ENCODE peak calls at places on chromosomes 3 and 15, in nine cellular contexts. One of them, this sample, is unnamed.

GRCh38 chr3:114496874-114497273 is 203.0 kb downstream of the TIGIT start:
- DNase-seq in suprapubic skin: no peak
- DNase-seq in ovary: no peak
- DNase-seq in tibial nerve: no peak
- DNase-seq in esophagus muscularis mucosa: no peak
- DNase-seq in stomach: no peak
- DNase-seq in A549: no peak
- DNase-seq in K562: no peak
- DNase-seq in SK-N-SH: no peak
- DNase-seq in this sample: no peak

GRCh38 chr3:52670621-52671521 is 14.8 kb downstream of the PBRM1 start:
- DNase-seq in suprapubic skin: no peak
- DNase-seq in ovary: no peak
- DNase-seq in tibial nerve: no peak
- DNase-seq in esophagus muscularis mucosa: no peak
- DNase-seq in stomach: no peak
- DNase-seq in A549: peak
- DNase-seq in K562: peak
- DNase-seq in SK-N-SH: no peak
- DNase-seq in this sample: no peak

GRCh38 chr15:62390793-62391543 is 225.9 kb upstream of the C2CD4B start:
- DNase-seq in suprapubic skin: peak
- DNase-seq in ovary: peak
- DNase-seq in tibial nerve: peak
- DNase-seq in esophagus muscularis mucosa: no peak
- DNase-seq in stomach: peak
- DNase-seq in A549: peak
- DNase-seq in K562: peak
- DNase-seq in SK-N-SH: peak
- DNase-seq in this sample: peak

GRCh38 chr3:37324752-37325407 is 150.5 kb upstream of the LRRFIP2 start:
- DNase-seq in suprapubic skin: no peak
- DNase-seq in ovary: no peak
- DNase-seq in tibial nerve: no peak
- DNase-seq in esophagus muscularis mucosa: no peak
- DNase-seq in stomach: no peak
- DNase-seq in A549: no peak
- DNase-seq in K562: no peak
- DNase-seq in SK-N-SH: no peak
- DNase-seq in this sample: no peak

GRCh38 chr3:45642731-45643152 is 46.5 kb upstream of the SACM1L start:
- DNase-seq in suprapubic skin: no peak
- DNase-seq in ovary: no peak
- DNase-seq in tibial nerve: no peak
- DNase-seq in esophagus muscularis mucosa: no peak
- DNase-seq in stomach: no peak
- DNase-seq in A549: no peak
- DNase-seq in K562: no peak
- DNase-seq in SK-N-SH: peak
- DNase-seq in this sample: no peak

GRCh38 chr3:112001516-112001915 is 2.8 kb downstream of the TAGLN3 start:
- DNase-seq in suprapubic skin: no peak
- DNase-seq in ovary: no peak
- DNase-seq in tibial nerve: no peak
- DNase-seq in esophagus muscularis mucosa: peak
- DNase-seq in stomach: no peak
- DNase-seq in A549: no peak
- DNase-seq in K562: no peak
- DNase-seq in SK-N-SH: peak
- DNase-seq in this sample: no peak

GRCh38 chr3:139493826-139494385 is 17.6 kb upstream of the RBP2 start:
- DNase-seq in suprapubic skin: no peak
- DNase-seq in ovary: no peak
- DNase-seq in tibial nerve: no peak
- DNase-seq in esophagus muscularis mucosa: no peak
- DNase-seq in stomach: no peak
- DNase-seq in A549: no peak
- DNase-seq in K562: no peak
- DNase-seq in SK-N-SH: no peak
- DNase-seq in this sample: no peak

GRCh38 chr15:31223478-31224350 is 102.9 kb upstream of the KLF13 start:
- DNase-seq in suprapubic skin: no peak
- DNase-seq in ovary: no peak
- DNase-seq in tibial nerve: no peak
- DNase-seq in esophagus muscularis mucosa: no peak
- DNase-seq in stomach: peak
- DNase-seq in A549: no peak
- DNase-seq in K562: no peak
- DNase-seq in SK-N-SH: no peak
- DNase-seq in this sample: no peak

GRCh38 chr3:104909188-104909587 is 457.5 kb upstream of the ALCAM start:
- DNase-seq in suprapubic skin: no peak
- DNase-seq in ovary: no peak
- DNase-seq in tibial nerve: no peak
- DNase-seq in esophagus muscularis mucosa: no peak
- DNase-seq in stomach: no peak
- DNase-seq in A549: no peak
- DNase-seq in K562: no peak
- DNase-seq in SK-N-SH: peak
- DNase-seq in this sample: no peak

GRCh38 chr3:51929420-51930003 is 12.2 kb downstream of the RRP9 start:
- DNase-seq in suprapubic skin: peak
- DNase-seq in ovary: no peak
- DNase-seq in tibial nerve: no peak
- DNase-seq in esophagus muscularis mucosa: no peak
- DNase-seq in stomach: peak
- DNase-seq in A549: no peak
- DNase-seq in K562: peak
- DNase-seq in SK-N-SH: no peak
- DNase-seq in this sample: no peak

GRCh38 chr15:90358124-90359033 is 6.3 kb downstream of the ZNF774 start:
- DNase-seq in suprapubic skin: no peak
- DNase-seq in ovary: no peak
- DNase-seq in tibial nerve: no peak
- DNase-seq in esophagus muscularis mucosa: no peak
- DNase-seq in stomach: no peak
- DNase-seq in A549: no peak
- DNase-seq in K562: no peak
- DNase-seq in SK-N-SH: no peak
- DNase-seq in this sample: peak

GRCh38 chr3:49772703-49773102 is 13.6 kb downstream of the IP6K1 start:
- DNase-seq in suprapubic skin: peak
- DNase-seq in ovary: no peak
- DNase-seq in tibial nerve: no peak
- DNase-seq in esophagus muscularis mucosa: no peak
- DNase-seq in stomach: no peak
- DNase-seq in A549: no peak
- DNase-seq in K562: no peak
- DNase-seq in SK-N-SH: no peak
- DNase-seq in this sample: no peak

GRCh38 chr3:109152326-109152725 is 15.8 kb downstream of the C3orf85 start:
- DNase-seq in suprapubic skin: no peak
- DNase-seq in ovary: no peak
- DNase-seq in tibial nerve: no peak
- DNase-seq in esophagus muscularis mucosa: no peak
- DNase-seq in stomach: no peak
- DNase-seq in A549: no peak
- DNase-seq in K562: no peak
- DNase-seq in SK-N-SH: no peak
- DNase-seq in this sample: peak

GRCh38 chr15:43516185-43516584 is 1.2 kb upstream of the MAP1A start:
- DNase-seq in suprapubic skin: no peak
- DNase-seq in ovary: peak
- DNase-seq in tibial nerve: peak
- DNase-seq in esophagus muscularis mucosa: no peak
- DNase-seq in stomach: no peak
- DNase-seq in A549: no peak
- DNase-seq in K562: no peak
- DNase-seq in SK-N-SH: no peak
- DNase-seq in this sample: no peak

GRCh38 chr15:90058308-90058707 is 44.0 kb downstream of the IDH2 start:
- DNase-seq in suprapubic skin: no peak
- DNase-seq in ovary: no peak
- DNase-seq in tibial nerve: no peak
- DNase-seq in esophagus muscularis mucosa: no peak
- DNase-seq in stomach: no peak
- DNase-seq in A549: no peak
- DNase-seq in K562: no peak
- DNase-seq in SK-N-SH: no peak
- DNase-seq in this sample: no peak

GRCh38 chr3:16012086-16012485 is 162.4 kb upstream of the GALNT15 start:
- DNase-seq in suprapubic skin: no peak
- DNase-seq in ovary: no peak
- DNase-seq in tibial nerve: no peak
- DNase-seq in esophagus muscularis mucosa: no peak
- DNase-seq in stomach: no peak
- DNase-seq in A549: no peak
- DNase-seq in K562: no peak
- DNase-seq in SK-N-SH: no peak
- DNase-seq in this sample: no peak

DNA sequence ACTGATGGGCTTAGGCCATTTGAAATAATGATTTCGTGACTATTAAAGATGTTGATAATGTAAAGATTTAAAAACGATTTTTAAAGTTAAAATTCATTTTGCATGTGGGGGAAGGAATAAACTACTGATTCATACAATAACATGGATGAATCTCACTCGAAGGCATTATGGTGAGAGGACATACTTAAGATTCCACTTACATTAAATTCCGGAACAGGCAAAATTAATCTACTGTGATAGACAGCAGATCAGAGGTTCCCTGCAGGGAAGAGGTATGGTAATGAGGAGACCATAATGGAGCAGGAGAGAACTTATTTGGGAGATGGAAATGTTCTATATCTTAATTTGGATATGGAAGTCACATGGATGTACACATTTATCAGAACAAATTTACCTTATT is 28.4 kb upstream of the RAB6B start:
- DNase-seq in suprapubic skin: no peak
- DNase-seq in ovary: no peak
- DNase-seq in tibial nerve: no peak
- DNase-seq in esophagus muscularis mucosa: no peak
- DNase-seq in stomach: no peak
- DNase-seq in A549: no peak
- DNase-seq in K562: no peak
- DNase-seq in SK-N-SH: no peak
- DNase-seq in this sample: no peak
- TF ChIP-seq EP300 in suprapubic skin: no peak
- TF ChIP-seq EP300 in ovary: no peak
- TF ChIP-seq EP300 in tibial nerve: no peak
- TF ChIP-seq EP300 in esophagus muscularis mucosa: no peak
- TF ChIP-seq EP300 in stomach: no peak
- TF ChIP-seq EP300 in A549: no peak
- TF ChIP-seq EP300 in K562: no peak
- TF ChIP-seq EP300 in SK-N-SH: no peak
- TF ChIP-seq EP300 in this sample: no peak

DNA sequence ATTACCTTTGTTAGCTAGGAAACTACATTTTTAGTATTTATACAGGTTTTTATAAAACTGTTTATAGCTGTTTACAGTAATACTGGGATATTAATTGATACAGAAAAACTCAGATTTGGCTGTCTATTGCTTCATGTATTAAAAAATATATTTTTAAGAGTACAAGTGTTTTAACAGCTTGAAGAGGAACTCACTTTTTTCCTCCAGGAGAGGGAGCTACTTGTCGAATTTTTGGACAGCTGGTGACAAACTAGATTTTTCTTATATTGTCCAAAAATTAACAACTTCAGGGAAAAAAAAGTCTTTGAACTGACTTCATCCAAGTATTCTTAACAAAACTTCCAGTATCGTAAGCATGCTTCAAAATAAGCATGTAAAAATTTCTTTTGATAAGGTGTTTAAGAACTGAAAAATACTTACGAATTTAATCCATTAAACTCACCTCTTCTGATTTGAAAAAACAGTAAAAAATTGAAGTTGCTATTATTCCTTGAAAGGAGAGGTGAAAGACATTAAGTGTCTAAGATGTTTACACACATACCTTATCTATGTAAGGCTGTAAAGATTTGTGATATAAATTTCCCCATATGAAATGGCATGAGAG is 4.0 kb downstream of the DIPK2A start:
- DNase-seq in suprapubic skin: no peak
- DNase-seq in ovary: no peak
- DNase-seq in tibial nerve: peak
- DNase-seq in esophagus muscularis mucosa: no peak
- DNase-seq in stomach: no peak
- DNase-seq in A549: peak
- DNase-seq in K562: peak
- DNase-seq in SK-N-SH: no peak
- DNase-seq in this sample: no peak
- TF ChIP-seq CTCF in suprapubic skin: peak
- TF ChIP-seq CTCF in ovary: peak
- TF ChIP-seq CTCF in tibial nerve: peak
- TF ChIP-seq CTCF in esophagus muscularis mucosa: peak
- TF ChIP-seq CTCF in stomach: no peak
- TF ChIP-seq CTCF in A549: peak
- TF ChIP-seq CTCF in K562: peak
- TF ChIP-seq CTCF in SK-N-SH: peak
- TF ChIP-seq CTCF in this sample: peak

GRCh38 chr3:189094539-189094938 is 77.2 kb upstream of the TPRG1 start:
- DNase-seq in suprapubic skin: no peak
- DNase-seq in ovary: no peak
- DNase-seq in tibial nerve: no peak
- DNase-seq in esophagus muscularis mucosa: no peak
- DNase-seq in stomach: no peak
- DNase-seq in A549: no peak
- DNase-seq in K562: no peak
- DNase-seq in SK-N-SH: no peak
- DNase-seq in this sample: no peak
- TF ChIP-seq EP300 in suprapubic skin: no peak
- TF ChIP-seq EP300 in ovary: no peak
- TF ChIP-seq EP300 in tibial nerve: no peak
- TF ChIP-seq EP300 in esophagus muscularis mucosa: no peak
- TF ChIP-seq EP300 in stomach: no peak
- TF ChIP-seq EP300 in A549: no peak
- TF ChIP-seq EP300 in K562: no peak
- TF ChIP-seq EP300 in SK-N-SH: no peak
- TF ChIP-seq EP300 in this sample: no peak

DNA sequence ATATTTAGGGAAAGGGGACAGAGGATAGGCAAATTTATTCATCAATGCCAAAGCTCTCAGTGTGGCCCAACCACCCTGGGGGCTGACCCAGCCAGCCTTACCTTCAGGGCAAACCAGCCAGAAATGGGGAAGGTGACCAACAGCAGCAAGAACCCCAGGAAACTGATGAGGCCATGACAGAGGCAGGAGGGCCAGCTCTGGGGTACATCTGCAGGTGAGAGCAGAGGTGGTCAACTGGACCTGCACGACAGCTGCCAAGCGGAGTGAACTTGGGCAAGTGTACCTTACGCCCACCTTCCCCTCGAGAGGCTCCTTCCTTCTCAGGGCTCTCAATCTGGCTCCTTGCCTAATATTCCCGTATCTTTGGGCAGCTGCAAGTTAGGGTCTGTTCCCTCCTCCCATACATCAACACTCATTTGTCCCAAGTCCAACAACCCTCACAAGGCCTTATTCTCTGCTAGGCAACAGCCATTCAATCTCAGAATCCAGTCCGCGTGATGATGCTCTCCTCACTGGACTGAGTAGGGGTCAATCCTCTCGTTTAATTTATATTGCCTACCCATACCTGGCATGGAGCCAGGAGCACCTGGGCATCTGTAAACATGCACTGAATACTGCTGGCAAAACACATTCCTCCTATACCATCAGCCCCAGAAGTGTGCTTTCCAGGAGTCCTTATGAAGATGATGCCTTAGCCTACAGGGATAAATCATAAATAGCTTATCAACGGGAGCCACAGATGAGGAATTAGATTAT is 1.7 kb downstream of the STOML1 start:
- DNase-seq in suprapubic skin: peak
- DNase-seq in ovary: no peak
- DNase-seq in tibial nerve: no peak
- DNase-seq in esophagus muscularis mucosa: no peak
- DNase-seq in stomach: no peak
- DNase-seq in A549: no peak
- DNase-seq in K562: no peak
- DNase-seq in SK-N-SH: no peak
- DNase-seq in this sample: no peak
- TF ChIP-seq CTCF in suprapubic skin: no peak
- TF ChIP-seq CTCF in ovary: no peak
- TF ChIP-seq CTCF in tibial nerve: no peak
- TF ChIP-seq CTCF in esophagus muscularis mucosa: no peak
- TF ChIP-seq CTCF in stomach: no peak
- TF ChIP-seq CTCF in A549: no peak
- TF ChIP-seq CTCF in K562: no peak
- TF ChIP-seq CTCF in SK-N-SH: no peak
- TF ChIP-seq CTCF in this sample: no peak